ENCODE peak calls at places on chromosomes 1 and 21, in eight cellular contexts. K is fibroblast of lung; U is heart right ventricle; O is neuronal stem cell; A is cardiac muscle cell; D is ovary; G is mammary epithelial cell; H is CD8-positive, alpha-beta memory T cell. Y is an unnamed sample.

GRCh38 chr1:43444151-43444826 is 9.4 kb downstream of the HYI start:
- DNase-seq in K (no peak), U (no peak), O (no peak), A (no peak), D (peak; percentile 7), G (no peak), H (no peak), Y (no peak)

GRCh38 chr1:231940116-231940515 is 313.5 kb downstream of the DISC1 start:
- DNase-seq in K (no peak), U (no peak), O (no peak), A (no peak), D (no peak), G (no peak), H (no peak), Y (no peak)

GRCh38 chr1:43438576-43439120 is 15.1 kb downstream of the HYI start:
- DNase-seq in K (no peak), U (no peak), O (no peak), A (no peak), D (peak; percentile 12), G (no peak), H (no peak), Y (no peak)

GRCh38 chr1:8394456-8395321 is 76.8 kb downstream of the SLC45A1 start:
- DNase-seq in K (peak; percentile 92), U (no peak), O (no peak), A (no peak), D (no peak), G (peak; percentile 81), H (no peak), Y (no peak)

GRCh38 chr1:79692519-79692918 is 686.0 kb upstream of the ADGRL4 start:
- DNase-seq in K (no peak), U (no peak), O (no peak), A (no peak), D (no peak), G (no peak), H (no peak), Y (no peak)

GRCh38 chr1:79614762-79615161 is 608.2 kb upstream of the ADGRL4 start:
- DNase-seq in K (peak; percentile 27), U (no peak), O (no peak), A (no peak), D (no peak), G (no peak), H (no peak), Y (no peak)

GRCh38 chr1:10561497-10561896 is 86.7 kb downstream of the PEX14 start:
- DNase-seq in K (peak; percentile 22), U (no peak), O (no peak), A (no peak), D (no peak), G (peak; percentile 76), H (no peak), Y (no peak)

GRCh38 chr1:223248001-223248786 is 105.1 kb upstream of the TLR5 start:
- DNase-seq in K (no peak), U (no peak), O (no peak), A (no peak), D (no peak), G (no peak), H (no peak), Y (no peak)

GRCh38 chr1:6083385-6083784 is 37.7 kb downstream of the KCNAB2 start:
- DNase-seq in K (no peak), U (no peak), O (no peak), A (no peak), D (no peak), G (no peak), H (peak; percentile 39), Y (no peak)
- H3K27me3 ChIP-seq in K (no peaks in the 10 kb centered on the region), U (no peaks in the 10 kb centered on the region), O (peaks cover 47% of the 10 kb centered on the region), A (no peaks in the 10 kb centered on the region), D (no peaks in the 10 kb centered on the region), G (peaks cover 1% of the 10 kb centered on the region), H (no peaks in the 10 kb centered on the region), Y (peaks cover 14% of the 10 kb centered on the region)

GRCh38 chr1:96792220-96792619 is 70.6 kb downstream of the PTBP2 start:
- DNase-seq in K (no peak), U (no peak), O (no peak), A (no peak), D (no peak), G (no peak), H (no peak), Y (no peak)
- H3K4me3 ChIP-seq in K (no peak overlapping the region), U (no peak overlapping the region), O (no peak overlapping the region), A (no peak overlapping the region), D (no peak overlapping the region), G (no peak overlapping the region), H (no peak overlapping the region), Y (no peak overlapping the region)

DNA sequence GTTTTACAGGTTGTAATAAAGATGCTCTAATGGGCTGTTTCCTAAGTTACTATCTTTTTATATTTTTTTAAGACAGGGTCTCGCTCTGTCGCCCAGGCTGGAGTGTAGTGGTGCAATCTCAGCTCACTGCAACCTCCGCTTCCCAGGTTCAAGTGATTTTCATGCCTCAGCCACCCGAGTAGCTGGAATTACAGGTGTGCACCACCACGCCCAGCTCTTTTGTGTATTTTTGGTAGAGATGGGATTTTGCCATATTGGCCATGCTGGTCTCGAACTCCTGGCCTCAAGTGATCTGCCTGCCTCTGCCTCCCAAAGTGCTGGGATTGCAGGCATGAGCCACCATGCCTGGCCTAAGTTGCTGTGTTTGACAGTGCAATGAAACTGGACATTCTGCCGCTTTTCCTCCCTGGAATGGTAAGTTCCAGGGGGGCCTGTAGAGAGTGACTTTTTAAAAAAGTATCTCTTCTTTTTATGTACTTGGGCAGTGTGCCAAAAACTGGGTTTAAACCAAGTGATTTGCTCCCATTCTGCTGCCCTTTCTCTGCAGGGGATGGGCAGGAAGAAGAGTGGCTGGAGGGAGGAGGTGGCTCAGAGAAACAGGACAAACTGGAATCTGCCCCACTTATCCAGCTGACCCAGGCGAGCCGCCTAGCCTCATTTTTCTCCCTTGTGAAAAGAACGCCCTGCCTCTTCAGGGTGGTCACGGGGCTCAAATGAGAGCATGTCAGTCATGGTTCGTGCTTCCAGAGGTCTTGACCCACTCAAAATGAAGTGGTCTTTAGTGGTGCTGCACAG is 2.3 kb downstream of the SLC37A1 start:
- DNase-seq in K (no peak), U (no peak), O (no peak), A (peak; percentile 85), D (no peak), G (no peak), H (no peak), Y (no peak)
- H3K27ac ChIP-seq in K (no peak overlapping the region), U (no peak overlapping the region), O (no peak overlapping the region), A (no peak overlapping the region), D (no peak overlapping the region), G (no peak overlapping the region), H (no peak overlapping the region), Y (no peak overlapping the region)

GRCh38 chr1:34777519-34778321 is 3.3 kb upstream of the GJB3 start:
- DNase-seq in K (no peak), U (no peak), O (no peak), A (no peak), D (no peak), G (no peak), H (no peak), Y (no peak)
- H3K27me3 ChIP-seq in K (peaks cover 28% of the 10 kb centered on the region), U (peaks cover 18% of the 10 kb centered on the region), O (peaks cover 79% of the 10 kb centered on the region), A (peaks cover 41% of the 10 kb centered on the region), D (no peaks in the 10 kb centered on the region), G (no peaks in the 10 kb centered on the region), H (peaks cover 14% of the 10 kb centered on the region), Y (peaks cover 17% of the 10 kb centered on the region)

GRCh38 chr1:206419783-206420182 is 50.5 kb upstream of the IKBKE start:
- DNase-seq in K (no peak), U (no peak), O (no peak), A (no peak), D (no peak), G (peak; percentile 55), H (no peak), Y (no peak)
- H3K4me3 ChIP-seq in K (no peak overlapping the region), U (no peak overlapping the region), O (no peak overlapping the region), A (no peak overlapping the region), D (no peak overlapping the region), G (no peak overlapping the region), H (no peak overlapping the region), Y (no peak overlapping the region)